ENCODE peak calls at places on chromosomes 1 and 21, in four cellular contexts. H, A, J and P are unnamed samples.

GRCh38 chr1:161787355-161787754 is 21.2 kb downstream of the ATF6 start:
- DNase-seq in H (no peak), A (no peak), J (no peak), P (no peak)

GRCh38 chr1:19424651-19425570 is 60.4 kb downstream of the CAPZB start:
- DNase-seq in J (no peak), H (no peak), A (no peak), P (no peak)

GRCh38 chr1:241703001-241703400 is 50.9 kb downstream of the WDR64 start:
- DNase-seq in H (no peak), A (no peak), J (no peak), P (no peak)

GRCh38 chr1:228037401-228038386 is 30.9 kb downstream of the WNT3A start:
- DNase-seq in J (peak), H (peak), A (no peak), P (no peak)

GRCh38 chr21:38798481-38798882 is 7.2 kb upstream of the ETS2 start:
- DNase-seq in J (peak), A (no peak), H (no peak), P (no peak)

GRCh38 chr1:150560986-150561829 is 12.0 kb downstream of the ADAMTSL4 start:
- DNase-seq in A (no peak), H (peak), J (peak), P (peak)

GRCh38 chr1:182666736-182667135 is 17.7 kb downstream of the RGS8 start:
- DNase-seq in H (no peak), J (no peak), A (no peak), P (no peak)

GRCh38 chr1:160186734-160187133 is 3.6 kb upstream of the CASQ1 start:
- DNase-seq in A (no peak), H (no peak), J (no peak), P (no peak)

GRCh38 chr1:66563094-66563800 is 29.3 kb downstream of the SGIP1 start:
- DNase-seq in J (peak), A (no peak), H (no peak), P (peak)

GRCh38 chr1:198577444-198577843 is 37.0 kb upstream of the ATP6V1G3 start:
- DNase-seq in A (no peak), J (peak), H (no peak), P (peak)

GRCh38 chr1:12001996-12002493 is 17.3 kb upstream of the MIIP start:
- DNase-seq in J (no peak), A (no peak), H (no peak), P (no peak)

GRCh38 chr21:36888466-36888865 is 78.0 kb downstream of the HLCS start:
- DNase-seq in J (no peak), H (no peak), A (no peak), P (no peak)

GRCh38 chr1:200035956-200036615 is 8.6 kb downstream of the NR5A2 start:
- DNase-seq in H (no peak), J (no peak), A (no peak), P (no peak)

GRCh38 chr1:38680801-38681510 is 178.6 kb downstream of the RRAGC start:
- DNase-seq in A (no peak), J (no peak), H (no peak), P (no peak)

GRCh38 chr1:30782361-30783243 is 25.0 kb upstream of the LAPTM5 start:
- DNase-seq in A (peak), J (no peak), H (peak), P (no peak)

GRCh38 chr1:67281246-67281645 is 26.4 kb upstream of the IL12RB2 start:
- DNase-seq in J (no peak), H (no peak), A (no peak), P (no peak)

GRCh38 chr21:43574741-43575465 is 84.4 kb downstream of the HSF2BP start:
- DNase-seq in J (no peak), H (peak), A (no peak), P (no peak)

GRCh38 chr1:157497987-157498781 is 54.1 kb downstream of the FCRL5 start:
- DNase-seq in A (no peak), H (no peak), J (no peak), P (no peak)

GRCh38 chr1:58249729-58250586 is 296.6 kb downstream of the OMA1 start:
- DNase-seq in A (no peak), J (peak), H (no peak), P (peak)

GRCh38 chr1:50976111-50976889 is 6.3 kb downstream of the CDKN2C start:
- DNase-seq in A (no peak), J (no peak), H (no peak), P (no peak)

GRCh38 chr1:24191860-24192259 is 4.8 kb upstream of the IFNLR1 start:
- DNase-seq in H (no peak), A (no peak), J (peak), P (no peak)

GRCh38 chr1:13702425-13703127 is 2.6 kb downstream of the PRDM2 start:
- DNase-seq in A (no peak), J (no peak), H (no peak), P (no peak)

GRCh38 chr1:238558156-238558555 is 667.4 kb upstream of the ZP4 start:
- DNase-seq in J (peak), A (no peak), H (no peak), P (peak)

GRCh38 chr1:116786049-116786448 is 31.8 kb downstream of the CD2 start:
- DNase-seq in J (no peak), A (no peak), H (no peak), P (no peak)

GRCh38 chr1:38071530-38072266 is 25.1 kb upstream of the POU3F1 start:
- DNase-seq in J (peak), H (no peak), A (no peak), P (peak)

GRCh38 chr1:223343692-223344091 is 20.3 kb downstream of the SUSD4 start:
- DNase-seq in A (no peak), J (no peak), H (no peak), P (no peak)

GRCh38 chr1:92754000-92754787 is 30.7 kb downstream of the EVI5 start:
- DNase-seq in A (no peak), J (peak), H (no peak), P (peak)

GRCh38 chr1:2136386-2136821 is 58.2 kb downstream of the FAAP20 start:
- DNase-seq in H (peak), J (no peak), A (no peak), P (no peak)

GRCh38 chr1:32798679-32799416 is 18.3 kb downstream of the YARS1 start:
- DNase-seq in H (no peak), A (no peak), J (no peak), P (no peak)

GRCh38 chr21:43975469-43976098 is 36.5 kb upstream of the TRAPPC10 start:
- DNase-seq in A (peak), H (peak), J (peak), P (peak)

GRCh38 chr1:112247971-112248370 is 148.0 kb upstream of the CTTNBP2NL start:
- DNase-seq in A (no peak), J (no peak), H (no peak), P (no peak)

GRCh38 chr1:7521803-7522202 is 249.3 kb upstream of the VAMP3 start:
- DNase-seq in H (peak), J (no peak), A (no peak), P (no peak)

GRCh38 chr1:234704106-234704887 is 94.3 kb upstream of the IRF2BP2 start:
- DNase-seq in H (no peak), J (no peak), A (no peak), P (no peak)

GRCh38 chr1:20614130-20614579 is 19.1 kb upstream of the PINK1 start:
- DNase-seq in A (no peak), H (no peak), J (no peak), P (no peak)
- TF ChIP-seq CTCF in A (no peak), H (no peak), J (no peak), P (no peak)

GRCh38 chr1:89843279-89844121 is 22.7 kb downstream of the LRRC8D start:
- DNase-seq in A (peak), H (peak), J (peak), P (no peak)
- TF ChIP-seq CTCF in A (peak), H (peak), J (peak), P (peak)

DNA sequence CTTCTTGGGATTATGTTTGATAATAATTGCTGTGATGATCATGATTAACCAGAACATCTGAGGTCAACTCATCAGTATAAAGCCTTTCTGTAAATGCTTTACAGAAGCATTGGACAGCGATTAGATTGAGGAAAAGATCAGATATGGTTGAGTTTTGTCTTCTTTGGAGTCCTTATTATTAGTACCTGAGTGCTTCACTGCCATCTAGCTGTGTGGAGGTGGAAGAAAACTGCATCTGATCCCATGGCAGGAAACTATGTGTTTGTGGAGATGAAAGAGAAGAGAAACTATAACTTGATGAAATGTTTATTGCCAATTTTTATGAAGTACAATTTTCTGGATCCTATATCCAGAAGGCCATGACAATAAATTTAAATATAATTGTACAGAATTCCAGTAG is 11.4 kb downstream of the FLG2 start:
- DNase-seq in A (no peak), H (no peak), J (no peak), P (no peak)
- TF ChIP-seq CTCF in A (no peak), H (no peak), J (peak), P (no peak)

DNA sequence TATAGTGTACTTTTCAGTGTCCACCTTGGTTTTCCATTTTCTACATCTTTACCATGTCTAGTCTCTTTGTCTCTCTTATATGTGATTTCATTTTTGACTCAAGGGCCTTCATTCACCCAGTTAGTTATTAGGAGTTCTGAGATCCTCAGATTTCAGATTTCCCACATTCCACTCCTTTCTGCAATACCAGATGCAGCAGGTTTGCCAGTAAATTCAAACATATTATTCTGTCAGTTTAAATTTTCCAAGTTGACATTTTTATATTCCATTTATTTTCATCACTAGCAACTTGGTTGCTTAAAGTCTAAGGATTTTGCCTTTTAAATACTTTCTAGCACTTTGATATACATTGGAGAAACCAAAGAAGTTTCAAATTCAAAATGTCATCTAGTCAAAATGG is 42.4 kb downstream of the ABL2 start:
- DNase-seq in J (no peak), A (no peak), H (no peak), P (no peak)
- TF ChIP-seq CTCF in J (no peak), A (no peak), H (no peak), P (no peak)

GRCh38 chr1:220290163-220290761 is 18.0 kb upstream of the RAB3GAP2 start:
- DNase-seq in A (no peak), H (no peak), J (no peak), P (no peak)
- TF ChIP-seq CTCF in A (no peak), H (no peak), J (no peak), P (no peak)

DNA sequence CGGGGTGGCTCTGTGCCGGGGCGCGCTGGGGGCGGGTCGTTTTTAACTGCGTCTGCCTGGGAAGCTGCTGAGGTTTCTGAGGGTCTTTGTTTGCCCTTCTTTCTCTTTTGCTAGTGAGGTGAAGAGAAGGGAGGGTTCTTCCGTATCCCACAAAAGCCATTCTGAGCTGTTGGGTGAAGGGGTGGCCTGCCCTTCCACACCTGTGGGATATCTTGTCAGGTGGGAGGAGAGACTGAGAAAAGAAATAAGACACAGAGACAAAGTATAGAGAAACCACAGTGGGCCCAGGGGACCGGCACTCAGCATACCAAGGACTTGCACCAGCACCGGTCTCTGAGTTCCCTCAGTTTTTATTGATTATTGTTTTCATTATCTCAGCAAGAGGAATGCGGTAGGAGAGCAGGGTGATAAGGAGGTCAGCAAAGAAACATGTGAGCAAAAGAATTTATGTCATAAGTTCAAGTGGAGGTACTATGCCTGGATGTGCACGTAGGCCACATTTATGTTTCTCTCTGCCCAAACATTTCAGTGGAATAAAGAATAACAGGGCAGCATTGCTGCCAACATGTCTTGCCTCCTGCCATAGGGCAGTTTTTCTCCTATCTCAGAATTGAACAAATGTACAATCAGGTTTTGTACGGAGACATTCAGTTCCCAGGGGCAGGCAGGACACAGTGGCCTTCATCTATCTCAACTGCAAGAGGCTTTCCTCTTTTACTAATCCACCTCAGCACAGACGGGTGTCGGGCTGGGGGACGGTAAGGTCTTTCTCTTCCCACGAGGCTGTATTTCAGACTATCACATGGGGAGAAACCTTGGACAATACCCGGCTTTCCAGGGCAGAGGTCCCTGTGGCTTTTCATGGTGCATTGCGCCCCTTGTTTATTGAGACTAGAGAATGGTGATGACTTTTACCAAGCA is 966 bp downstream of the PGBD2 start:
- DNase-seq in A (no peak), J (peak), H (no peak), P (no peak)
- TF ChIP-seq CTCF in A (no peak), J (no peak), H (no peak), P (no peak)

GRCh38 chr21:45356251-45356650 is 48.7 kb upstream of the COL18A1 start:
- DNase-seq in H (no peak), A (no peak), J (no peak), P (no peak)
- TF ChIP-seq CTCF in H (no peak), A (no peak), J (peak), P (no peak)

DNA sequence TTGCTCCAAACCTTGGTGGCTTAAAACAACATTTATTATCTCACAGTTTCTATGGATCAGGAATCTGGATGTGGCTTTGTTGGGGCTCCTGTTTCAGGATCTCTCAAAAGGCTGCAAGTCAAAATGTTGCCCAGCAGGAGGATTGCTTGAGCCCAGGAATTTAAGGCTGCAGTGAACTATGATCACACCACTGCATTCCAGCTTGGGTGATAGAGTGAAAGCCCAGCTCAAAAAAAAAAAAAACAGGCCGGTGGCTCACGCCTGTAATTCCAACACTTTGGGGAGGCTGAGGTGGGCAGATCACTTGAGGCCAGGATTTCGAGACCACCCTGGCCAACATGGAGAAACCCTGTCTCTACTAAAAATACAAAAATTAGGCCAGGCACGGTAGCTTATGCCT is 30.0 kb downstream of the BCAS2 start:
- DNase-seq in H (no peak), J (peak), A (no peak), P (no peak)
- TF ChIP-seq CTCF in H (no peak), J (no peak), A (no peak), P (no peak)

GRCh38 chr1:215146252-215146975 is 63.9 kb downstream of the KCNK2 start:
- DNase-seq in A (no peak), J (peak), H (no peak), P (no peak)
- TF ChIP-seq CTCF in A (no peak), J (peak), H (peak), P (peak)